ENCODE peak calls at places on chromosomes 5 and 9, in five cellular contexts. One of them, this sample, is unnamed.

GRCh38 chr9:137181680-137182079 is 6.7 kb downstream of the ANAPC2 start:
- DNase-seq in tibial nerve: no peak
- DNase-seq in heart right ventricle: no peak
- DNase-seq in PC-9: no peak
- DNase-seq in choroid plexus epithelial cell: no peak
- DNase-seq in this sample: no peak

GRCh38 chr9:101691657-101692056 is 46.8 kb downstream of the GRIN3A start:
- DNase-seq in heart right ventricle: no peak
- DNase-seq in tibial nerve: no peak
- DNase-seq in PC-9: no peak
- DNase-seq in choroid plexus epithelial cell: no peak
- DNase-seq in this sample: no peak

GRCh38 chr9:134693641-134694367 is 52.2 kb downstream of the COL5A1 start:
- DNase-seq in PC-9: no peak
- DNase-seq in choroid plexus epithelial cell: no peak
- DNase-seq in tibial nerve: no peak
- DNase-seq in heart right ventricle: no peak
- DNase-seq in this sample: no peak

GRCh38 chr5:119878712-119879111 is 249.4 kb downstream of the FAM170A start:
- DNase-seq in heart right ventricle: no peak
- DNase-seq in choroid plexus epithelial cell: peak; percentile 2
- DNase-seq in tibial nerve: no peak
- DNase-seq in PC-9: peak; percentile 5
- DNase-seq in this sample: no peak

GRCh38 chr5:149735066-149735465 is 5.0 kb downstream of the PPARGC1B start:
- DNase-seq in tibial nerve: peak; percentile 31
- DNase-seq in heart right ventricle: no peak
- DNase-seq in choroid plexus epithelial cell: peak; percentile 30
- DNase-seq in PC-9: peak; percentile 48
- DNase-seq in this sample: no peak

GRCh38 chr9:126326228-126327015 is at the start of gene MVB12B:
- DNase-seq in choroid plexus epithelial cell: no peak
- DNase-seq in PC-9: peak; percentile 49
- DNase-seq in heart right ventricle: peak; percentile 59
- DNase-seq in tibial nerve: no peak
- DNase-seq in this sample: peak; percentile 36

GRCh38 chr5:140145818-140146522 is 20.2 kb downstream of the IGIP start:
- DNase-seq in tibial nerve: peak; percentile 33
- DNase-seq in choroid plexus epithelial cell: peak; percentile 63
- DNase-seq in PC-9: peak; percentile 65
- DNase-seq in heart right ventricle: peak; percentile 82
- DNase-seq in this sample: peak; percentile 58

GRCh38 chr5:143187495-143187894 is 216.0 kb downstream of the NR3C1 start:
- DNase-seq in tibial nerve: no peak
- DNase-seq in PC-9: peak; percentile 46
- DNase-seq in heart right ventricle: no peak
- DNase-seq in choroid plexus epithelial cell: no peak
- DNase-seq in this sample: no peak

GRCh38 chr5:53974021-53974420 is 336.4 kb downstream of the ARL15 start:
- DNase-seq in choroid plexus epithelial cell: no peak
- DNase-seq in heart right ventricle: no peak
- DNase-seq in tibial nerve: no peak
- DNase-seq in PC-9: no peak
- DNase-seq in this sample: no peak

GRCh38 chr9:4116091-4116581 is 183.7 kb downstream of the GLIS3 start:
- DNase-seq in PC-9: no peak
- DNase-seq in choroid plexus epithelial cell: peak; percentile 51
- DNase-seq in heart right ventricle: no peak
- DNase-seq in tibial nerve: no peak
- DNase-seq in this sample: no peak

GRCh38 chr9:19788614-19789271 is at the start of gene SLC24A2:
- DNase-seq in heart right ventricle: no peak
- DNase-seq in tibial nerve: no peak
- DNase-seq in PC-9: no peak
- DNase-seq in choroid plexus epithelial cell: no peak
- DNase-seq in this sample: no peak

DNA sequence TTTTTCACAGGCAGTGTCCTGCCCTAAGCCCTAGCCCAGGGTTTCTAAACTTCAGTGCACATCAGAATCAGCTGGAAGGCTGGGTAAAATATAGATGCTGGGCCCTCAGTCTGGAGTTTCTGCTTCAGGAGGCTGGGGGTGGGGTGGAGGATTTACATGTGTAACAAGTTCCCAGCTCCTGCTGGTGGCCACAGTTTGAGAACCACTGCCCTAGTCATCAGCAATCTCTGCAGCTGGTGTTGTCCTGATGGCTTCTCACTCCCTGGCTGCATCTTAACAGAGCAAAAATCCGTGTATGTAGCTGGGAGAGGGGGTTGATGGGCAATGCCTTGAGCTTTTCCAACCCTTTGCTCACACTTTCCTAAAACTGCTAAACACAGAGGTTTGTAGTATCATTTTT is 186.0 kb upstream of the KLF9 start:
- DNase-seq in heart right ventricle: no peak
- DNase-seq in choroid plexus epithelial cell: peak; percentile 89
- DNase-seq in PC-9: no peak
- DNase-seq in tibial nerve: peak; percentile 29
- DNase-seq in this sample: no peak
- TF ChIP-seq CTCF in heart right ventricle: no peak
- TF ChIP-seq CTCF in choroid plexus epithelial cell: no peak
- TF ChIP-seq CTCF in PC-9: no peak
- TF ChIP-seq CTCF in tibial nerve: no peak
- TF ChIP-seq CTCF in this sample: no peak

GRCh38 chr5:36836831-36837230 is 39.7 kb upstream of the NIPBL start:
- DNase-seq in tibial nerve: no peak
- DNase-seq in choroid plexus epithelial cell: no peak
- DNase-seq in PC-9: no peak
- DNase-seq in heart right ventricle: no peak
- DNase-seq in this sample: no peak
- TF ChIP-seq CTCF in tibial nerve: no peak
- TF ChIP-seq CTCF in choroid plexus epithelial cell: no peak
- TF ChIP-seq CTCF in PC-9: no peak
- TF ChIP-seq CTCF in heart right ventricle: no peak
- TF ChIP-seq CTCF in this sample: no peak

GRCh38 chr5:31638286-31638685 is 645 bp upstream of the PDZD2 start:
- DNase-seq in heart right ventricle: peak; percentile 63
- DNase-seq in tibial nerve: peak; percentile 19
- DNase-seq in PC-9: no peak
- DNase-seq in choroid plexus epithelial cell: no peak
- DNase-seq in this sample: no peak

GRCh38 chr5:31637851-31638250 is 1.1 kb upstream of the PDZD2 start:
- DNase-seq in heart right ventricle: no peak
- DNase-seq in choroid plexus epithelial cell: no peak
- DNase-seq in PC-9: no peak
- DNase-seq in tibial nerve: no peak
- DNase-seq in this sample: no peak

GRCh38 chr5:31639488-31640011 is 619 bp downstream of the PDZD2 start:
- DNase-seq in tibial nerve: no peak
- DNase-seq in PC-9: no peak
- DNase-seq in choroid plexus epithelial cell: no peak
- DNase-seq in heart right ventricle: no peak
- DNase-seq in this sample: no peak

GRCh38 chr5:31640024-31640423 is 1.1 kb downstream of the PDZD2 start:
- DNase-seq in tibial nerve: no peak
- DNase-seq in PC-9: no peak
- DNase-seq in heart right ventricle: peak; percentile 40
- DNase-seq in choroid plexus epithelial cell: no peak
- DNase-seq in this sample: no peak

DNA sequence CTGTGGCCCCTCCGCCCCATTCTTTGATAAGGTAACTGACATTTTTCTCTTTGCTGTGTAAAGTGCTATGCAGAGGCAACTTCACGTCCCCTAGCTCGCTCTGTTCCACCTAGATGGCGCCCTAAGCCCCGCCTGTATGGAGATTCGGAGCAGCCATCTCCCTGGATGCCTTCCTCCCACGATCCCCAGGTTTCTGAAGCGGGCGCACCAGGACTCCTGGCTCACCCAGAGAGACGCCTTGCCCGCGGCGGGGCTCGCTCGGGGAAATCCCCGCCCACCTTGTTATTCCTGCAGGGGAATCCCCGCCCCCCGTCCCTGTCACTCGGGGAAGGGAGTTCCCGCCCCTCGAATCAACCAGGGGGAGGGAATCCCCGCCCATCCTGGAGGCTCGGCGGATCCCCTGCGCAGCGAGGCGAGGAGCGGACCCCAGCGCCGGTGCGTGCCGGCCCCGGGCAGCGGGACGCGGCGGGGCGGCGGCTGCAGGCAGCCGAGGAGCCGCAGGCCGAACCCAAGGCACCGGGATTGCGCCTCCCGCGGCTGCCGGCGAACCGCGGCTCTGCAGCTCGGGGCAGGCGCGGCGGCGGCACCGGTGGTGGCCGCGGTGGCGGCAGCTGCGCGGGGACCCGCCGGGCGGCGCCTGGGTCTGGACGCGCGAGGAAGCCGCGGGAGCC is at the start of gene PDZD2:
- DNase-seq in choroid plexus epithelial cell: peak; percentile 56
- DNase-seq in tibial nerve: peak; percentile 68
- DNase-seq in heart right ventricle: peak; percentile 86
- DNase-seq in PC-9: peak; percentile 72
- DNase-seq in this sample: peak; percentile 72
- TF ChIP-seq CTCF in choroid plexus epithelial cell: peak; percentile 61
- TF ChIP-seq CTCF in tibial nerve: peak; percentile 72
- TF ChIP-seq CTCF in heart right ventricle: peak; percentile 49
- TF ChIP-seq CTCF in PC-9: no peak
- TF ChIP-seq CTCF in this sample: peak; percentile 26

GRCh38 chr9:88777498-88778312 is 213.6 kb upstream of the S1PR3 start:
- DNase-seq in PC-9: no peak
- DNase-seq in heart right ventricle: peak; percentile 68
- DNase-seq in choroid plexus epithelial cell: peak; percentile 95
- DNase-seq in tibial nerve: no peak
- DNase-seq in this sample: no peak

GRCh38 chr9:88782931-88783451 is 208.3 kb upstream of the S1PR3 start:
- DNase-seq in PC-9: no peak
- DNase-seq in tibial nerve: no peak
- DNase-seq in heart right ventricle: no peak
- DNase-seq in choroid plexus epithelial cell: no peak
- DNase-seq in this sample: no peak

GRCh38 chr9:88783613-88784230 is 207.5 kb upstream of the S1PR3 start:
- DNase-seq in tibial nerve: no peak
- DNase-seq in heart right ventricle: no peak
- DNase-seq in choroid plexus epithelial cell: no peak
- DNase-seq in PC-9: no peak
- DNase-seq in this sample: no peak

GRCh38 chr9:88784960-88785359 is 206.3 kb upstream of the S1PR3 start:
- DNase-seq in choroid plexus epithelial cell: no peak
- DNase-seq in heart right ventricle: no peak
- DNase-seq in tibial nerve: no peak
- DNase-seq in PC-9: no peak
- DNase-seq in this sample: no peak

DNA sequence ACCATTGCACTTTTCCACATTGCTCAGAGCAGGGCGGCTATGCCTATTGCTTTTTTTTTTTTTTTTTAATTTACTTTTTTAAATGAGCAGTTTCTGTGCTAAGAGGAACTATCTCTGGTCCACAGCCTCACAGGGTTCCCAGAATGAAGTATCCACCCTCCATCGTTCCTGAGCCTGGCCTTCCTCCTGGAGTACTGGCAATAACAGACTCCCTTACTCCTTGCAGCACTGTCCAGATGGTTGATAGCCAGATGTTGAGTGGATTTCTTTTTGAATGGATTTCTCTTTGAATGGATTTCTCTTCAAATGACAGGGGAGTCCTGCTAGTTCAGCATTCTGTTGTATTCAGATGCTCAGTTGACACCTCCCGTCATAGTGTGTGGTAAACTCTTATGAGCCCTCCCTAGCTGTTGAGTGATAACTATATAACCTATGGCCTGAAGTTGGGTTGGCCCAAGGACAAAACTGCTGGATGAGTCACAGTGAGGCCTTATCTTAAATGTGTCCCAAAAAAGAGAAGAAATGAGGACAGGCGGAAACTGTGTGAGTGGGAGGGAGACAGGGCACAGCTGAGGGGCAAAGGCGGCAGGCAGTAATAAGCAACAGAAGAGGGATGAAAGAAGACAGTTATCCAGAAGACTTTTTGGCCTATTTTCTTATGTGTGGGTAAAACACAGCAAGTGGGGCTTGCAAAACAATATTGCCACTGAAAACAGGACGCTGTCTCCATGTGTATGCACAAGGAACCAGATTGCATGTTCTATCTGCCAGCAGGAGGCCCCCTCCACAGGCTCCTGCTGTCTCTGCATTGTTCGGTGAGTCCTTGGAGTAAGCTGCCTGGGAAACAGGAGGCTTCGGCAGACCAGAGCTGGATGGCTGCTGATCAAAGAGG is 209.5 kb upstream of the S1PR3 start:
- DNase-seq in PC-9: no peak
- DNase-seq in choroid plexus epithelial cell: peak; percentile 97
- DNase-seq in tibial nerve: no peak
- DNase-seq in heart right ventricle: peak; percentile 33
- DNase-seq in this sample: no peak
- TF ChIP-seq CTCF in PC-9: no peak
- TF ChIP-seq CTCF in choroid plexus epithelial cell: peak; percentile 92
- TF ChIP-seq CTCF in tibial nerve: no peak
- TF ChIP-seq CTCF in heart right ventricle: peak; percentile 70
- TF ChIP-seq CTCF in this sample: no peak

GRCh38 chr5:78923622-78923970 is 61.5 kb downstream of the ARSB start:
- DNase-seq in choroid plexus epithelial cell: no peak
- DNase-seq in heart right ventricle: no peak
- DNase-seq in tibial nerve: no peak
- DNase-seq in PC-9: no peak
- DNase-seq in this sample: no peak

GRCh38 chr5:78916044-78916443 is 69.1 kb downstream of the ARSB start:
- DNase-seq in tibial nerve: no peak
- DNase-seq in PC-9: no peak
- DNase-seq in choroid plexus epithelial cell: peak; percentile 26
- DNase-seq in heart right ventricle: no peak
- DNase-seq in this sample: no peak

GRCh38 chr5:78925102-78925876 is 59.8 kb downstream of the ARSB start:
- DNase-seq in heart right ventricle: no peak
- DNase-seq in PC-9: no peak
- DNase-seq in choroid plexus epithelial cell: peak; percentile 18
- DNase-seq in tibial nerve: no peak
- DNase-seq in this sample: no peak

GRCh38 chr5:78922879-78923621 is 62.1 kb downstream of the ARSB start:
- DNase-seq in choroid plexus epithelial cell: no peak
- DNase-seq in heart right ventricle: no peak
- DNase-seq in PC-9: no peak
- DNase-seq in tibial nerve: no peak
- DNase-seq in this sample: no peak

GRCh38 chr5:78920604-78921003 is 64.5 kb downstream of the ARSB start:
- DNase-seq in heart right ventricle: no peak
- DNase-seq in PC-9: peak; percentile 12
- DNase-seq in choroid plexus epithelial cell: peak; percentile 84
- DNase-seq in tibial nerve: no peak
- DNase-seq in this sample: no peak
- TF ChIP-seq CTCF in heart right ventricle: peak; percentile 60
- TF ChIP-seq CTCF in PC-9: peak; percentile 26
- TF ChIP-seq CTCF in choroid plexus epithelial cell: peak; percentile 77
- TF ChIP-seq CTCF in tibial nerve: no peak
- TF ChIP-seq CTCF in this sample: no peak

This sample was measured in activated CD8-positive, alpha-beta T cell treated with anti-CD3 and anti-CD28 coated beads for 36 hours.